ENCODE peak calls at places on chromosomes 5 and 9, in ten cellular contexts. C, B, H, K, F, Y, Z, V, S and X are unnamed samples. For H3K27me3, the result is how much of the 10 kb centered on the place peaks cover.

GRCh38 chr5:158235159-158235547 is 376.2 kb upstream of the CLINT1 start:
- DNase-seq in C (no peak), K (no peak), H (no peak), S (no peak), V (no peak), B (no peak), Y (no peak), Z (no peak), F (no peak), X (no peak)

GRCh38 chr9:35758475-35759050 is 4.5 kb upstream of the MSMP start:
- DNase-seq in K (no peak), V (no peak), B (peak), H (no peak), C (no peak), Z (no peak), S (no peak), F (no peak), Y (no peak), X (no peak)

GRCh38 chr9:130756460-130757152 is 63.0 kb downstream of the EXOSC2 start:
- DNase-seq in Z (no peak), V (no peak), K (no peak), C (no peak), F (no peak), S (no peak), Y (no peak), B (no peak), H (peak), X (no peak)

GRCh38 chr9:137494550-137495351 is 35.6 kb upstream of the NSMF start:
- DNase-seq in S (peak), F (no peak), B (no peak), H (peak), K (no peak), C (no peak), V (no peak), Y (no peak), Z (no peak), X (no peak)

GRCh38 chr9:72364679-72365524 is at the start of gene ZFAND5:
- DNase-seq in V (peak), H (peak), C (peak), Z (peak), S (peak), Y (peak), B (peak), K (peak), F (peak), X (peak)

GRCh38 chr9:114156311-114156657 is 947 bp downstream of the COL27A1 start:
- DNase-seq in S (no peak), V (no peak), H (no peak), C (no peak), B (no peak), Y (peak), Z (peak), F (no peak), K (no peak), X (no peak)

GRCh38 chr5:147661576-147661975 is 121.0 kb downstream of the JAKMIP2 start:
- DNase-seq in K (no peak), S (no peak), B (peak), Z (no peak), H (no peak), C (no peak), Y (no peak), F (no peak), V (no peak), X (no peak)

GRCh38 chr9:4298255-4299005 is 1.4 kb downstream of the GLIS3 start:
- DNase-seq in B (no peak), K (peak), S (no peak), F (peak), V (peak), H (peak), Y (peak), C (no peak), Z (peak), X (peak)

GRCh38 chr5:150438873-150439546 is 10.5 kb downstream of the RPS14 start:
- DNase-seq in B (no peak), Z (peak), H (peak), K (no peak), V (no peak), S (no peak), C (no peak), Y (no peak), F (no peak), X (no peak)

GRCh38 chr5:14444161-14444560 is 137.4 kb upstream of the OTULINL start:
- DNase-seq in Z (peak), C (no peak), B (no peak), S (no peak), Y (no peak), K (no peak), F (no peak), V (no peak), H (no peak), X (no peak)

GRCh38 chr5:33470544-33470943 is 29.8 kb downstream of the TARS1 start:
- DNase-seq in B (peak), H (no peak), S (no peak), Z (peak), V (no peak), F (peak), Y (no peak), K (no peak), C (no peak), X (no peak)

GRCh38 chr5:43231977-43232376 is 40.0 kb downstream of the NIM1K start:
- DNase-seq in F (peak), Z (peak), B (peak), K (no peak), V (no peak), H (no peak), S (no peak), Y (peak), C (no peak), X (no peak)

GRCh38 chr9:137195525-137196220 is 4.9 kb downstream of the TPRN start:
- DNase-seq in S (no peak), C (no peak), H (no peak), B (no peak), K (no peak), F (peak), V (no peak), Y (peak), Z (no peak), X (no peak)

GRCh38 chr9:90285946-90286345 is 356.7 kb downstream of the DIRAS2 start:
- DNase-seq in C (no peak), K (no peak), B (no peak), Y (no peak), Z (no peak), S (no peak), V (no peak), F (no peak), H (no peak), X (no peak)

GRCh38 chr5:135251099-135251498 is 147.9 kb downstream of the MACROH2A1 start:
- DNase-seq in Z (no peak), Y (no peak), H (no peak), S (peak), V (no peak), K (no peak), F (no peak), B (no peak), C (no peak), X (no peak)

GRCh38 chr9:125961037-125961436 is 213.9 kb downstream of the PBX3 start:
- DNase-seq in C (no peak), F (no peak), K (no peak), Z (no peak), Y (no peak), B (no peak), S (no peak), V (no peak), H (no peak), X (no peak)

GRCh38 chr5:66821626-66822429 is 225.6 kb downstream of the MAST4 start:
- DNase-seq in C (no peak), Y (no peak), K (no peak), B (no peak), H (no peak), F (no peak), S (no peak), V (no peak), Z (no peak), X (no peak)

GRCh38 chr9:9352877-9353481 is 1259.8 kb downstream of the PTPRD start:
- DNase-seq in Z (peak), B (peak), K (no peak), C (no peak), V (no peak), S (no peak), F (no peak), H (no peak), Y (no peak), X (peak)

GRCh38 chr5:167920589-167920988 is 370.9 kb upstream of the WWC1 start:
- DNase-seq in F (no peak), Z (peak), Y (no peak), K (no peak), H (no peak), V (no peak), C (no peak), B (no peak), S (no peak), X (no peak)

GRCh38 chr5:141677415-141677814 is 4.6 kb downstream of the ARAP3 start:
- DNase-seq in C (no peak), B (no peak), H (peak), Y (no peak), Z (no peak), V (no peak), K (no peak), S (no peak), F (no peak), X (no peak)

GRCh38 chr9:71754151-71754550 is 14.2 kb downstream of the CEMIP2 start:
- DNase-seq in Z (no peak), F (no peak), K (no peak), C (no peak), H (no peak), V (no peak), Y (no peak), B (no peak), S (no peak), X (no peak)

DNA sequence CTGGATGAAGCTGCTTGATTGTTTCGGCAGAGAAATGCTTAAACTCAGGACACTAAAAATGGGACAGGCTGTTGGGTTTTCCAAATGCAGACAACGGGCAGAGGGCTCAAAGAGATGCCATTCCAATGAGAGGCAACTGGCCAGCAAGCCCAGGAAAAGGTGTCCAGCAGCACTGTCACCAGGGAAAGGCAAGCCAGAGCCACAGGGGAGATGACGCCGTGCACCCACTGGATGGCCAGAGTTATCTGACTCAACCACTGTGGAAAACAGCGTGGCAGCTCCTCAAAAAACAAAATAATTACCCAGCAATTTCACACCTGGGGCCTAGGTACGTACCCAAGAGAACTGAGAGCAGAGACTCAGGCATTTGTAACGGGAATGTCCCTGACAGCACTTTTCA is 48.4 kb upstream of the SIMC1 start:
- DNase-seq in F (no peak), S (no peak), Z (no peak), B (no peak), H (no peak), K (no peak), V (no peak), C (no peak), Y (no peak), X (no peak)
- H3K27me3 ChIP-seq in F (under half), S (under half), Z (under half), B (under half), H (under half), K (under half), V (under half), C (under half), Y (under half), X (under half)

GRCh38 chr9:129183495-129184308 is 5.6 kb upstream of the IER5L start:
- DNase-seq in H (no peak), Z (peak), V (no peak), B (no peak), S (no peak), F (no peak), K (no peak), C (no peak), Y (no peak), X (no peak)
- H3K27me3 ChIP-seq in H (under half), Z (under half), V (under half), B (under half), S (under half), F (under half), K (under half), C (under half), Y (under half), X (under half)

DNA sequence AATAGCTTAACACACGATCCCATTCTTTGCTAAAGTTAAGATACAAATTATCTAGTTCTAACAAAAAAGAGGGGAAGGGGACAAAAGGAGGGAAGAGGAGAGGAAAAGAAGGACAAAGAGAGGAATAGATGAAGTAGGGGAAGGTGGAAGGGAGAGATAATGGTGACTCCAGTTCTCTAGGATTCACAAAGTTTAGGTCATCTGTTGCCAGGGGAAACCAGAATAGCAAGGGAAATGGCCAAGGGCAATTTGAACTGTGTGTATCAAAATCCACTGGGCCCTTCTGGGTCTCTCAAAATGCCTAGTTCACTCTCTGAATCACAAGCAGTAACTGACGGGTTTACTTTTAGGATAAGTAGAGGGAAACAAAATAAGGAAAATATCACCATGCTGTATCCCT is 7.6 kb downstream of the SLC24A2 start:
- DNase-seq in Z (no peak), Y (no peak), H (no peak), B (no peak), F (no peak), C (no peak), V (no peak), K (no peak), S (no peak), X (no peak)
- H3K27me3 ChIP-seq in Z (under half), Y (under half), H (under half), B (under half), F (under half), C (under half), V (under half), K (under half), S (under half), X (under half)

GRCh38 chr5:180623844-180624243 is 25.6 kb downstream of the FLT4 start:
- DNase-seq in H (no peak), K (no peak), B (no peak), F (no peak), S (no peak), C (no peak), Y (no peak), V (no peak), Z (no peak), X (no peak)
- H3K27me3 ChIP-seq in H (under half), K (under half), B (under half), F (under half), S (under half), C (under half), Y (under half), V (under half), Z (under half), X (under half)

GRCh38 chr9:98942906-98943681 is 613 bp upstream of the COL15A1 start:
- DNase-seq in H (peak), S (no peak), F (no peak), C (no peak), Y (no peak), Z (peak), B (no peak), V (no peak), K (no peak), X (no peak)
- H3K27me3 ChIP-seq in H (under half), S (under half), F (under half), C (half or more), Y (under half), Z (under half), B (under half), V (under half), K (under half), X (under half)